ENCODE peak calls at places on chromosomes 3 and 15, in eight cellular contexts. Y is lung; Z is fibroblast of lung; Q is upper lobe of left lung; S is CD8-positive, alpha-beta T cell; I is CD4-positive, alpha-beta T cell; H is breast epithelium; B is heart left ventricle. D is an unnamed sample.

GRCh38 chr3:167837430-167837829 is 101.9 kb downstream of the SERPINI1 start:
- DNase-seq in Y (no peak), Q (no peak), B (no peak), Z (peak; percentile 52), S (no peak), H (no peak), I (no peak), D (no peak)

GRCh38 chr3:148922467-148922866 is 57.4 kb downstream of the CPA3 start:
- DNase-seq in Z (no peak), B (no peak), S (no peak), I (no peak), Q (no peak), H (no peak), Y (no peak), D (no peak)

GRCh38 chr3:58490860-58491501 is 915 bp upstream of the KCTD6 start:
- DNase-seq in H (no peak), B (peak; percentile 45), I (no peak), S (no peak), Y (no peak), Q (peak; percentile 77), Z (no peak), D (no peak)

GRCh38 chr3:186985713-186986364 is 55.5 kb downstream of the ST6GAL1 start:
- DNase-seq in S (no peak), Z (no peak), B (no peak), Q (no peak), Y (no peak), I (no peak), H (no peak), D (peak; percentile 79)

GRCh38 chr3:48466386-48467109 is 20.0 kb downstream of the ATRIP start:
- DNase-seq in B (peak; percentile 48), Y (no peak), Z (no peak), S (peak; percentile 7), I (no peak), Q (peak; percentile 81), H (no peak), D (no peak)

GRCh38 chr3:20648921-20649381 is 462.9 kb upstream of the SGO1 start:
- DNase-seq in H (no peak), S (no peak), Y (no peak), Z (peak; percentile 20), I (no peak), Q (no peak), B (no peak), D (no peak)

GRCh38 chr3:148790841-148791240 is 36.8 kb upstream of the CPB1 start:
- DNase-seq in H (peak; percentile 80), Y (no peak), B (peak; percentile 35), S (no peak), I (no peak), Z (peak; percentile 34), Q (no peak), D (no peak)

GRCh38 chr15:77856718-77857346 is 220.7 kb downstream of the TBC1D2B start:
- DNase-seq in Q (no peak), H (no peak), B (no peak), Y (no peak), S (no peak), I (no peak), Z (no peak), D (no peak)

GRCh38 chr15:92809880-92810361 is 90.2 kb upstream of the CHD2 start:
- DNase-seq in Q (no peak), Y (no peak), I (no peak), H (peak; percentile 50), Z (peak; percentile 61), S (no peak), B (no peak), D (no peak)

GRCh38 chr3:40124918-40125317 is 184.6 kb upstream of the EIF1B start:
- DNase-seq in Z (no peak), I (no peak), Q (no peak), H (no peak), S (no peak), Y (no peak), B (no peak), D (no peak)

GRCh38 chr15:41337631-41338522 is 5.2 kb downstream of the NUSAP1 start:
- DNase-seq in Y (no peak), I (no peak), S (no peak), H (no peak), B (no peak), Q (no peak), Z (no peak), D (no peak)

GRCh38 chr15:52336530-52336929 is 40.9 kb upstream of the MYO5C start:
- DNase-seq in Q (no peak), Y (no peak), B (no peak), I (no peak), S (no peak), H (no peak), Z (no peak), D (no peak)

GRCh38 chr3:133643611-133644010 is 18.1 kb downstream of the TOPBP1 start:
- DNase-seq in Z (no peak), S (no peak), Q (no peak), H (no peak), I (no peak), B (no peak), Y (no peak), D (no peak)

GRCh38 chr3:64122476-64122875 is 99.2 kb upstream of the PSMD6 start:
- DNase-seq in H (peak; percentile 66), I (no peak), Q (no peak), Y (no peak), S (no peak), Z (no peak), B (peak; percentile 70), D (no peak)

GRCh38 chr3:177673105-177673804 is 476.0 kb upstream of the TBL1XR1 start:
- DNase-seq in Y (no peak), H (no peak), I (no peak), B (no peak), Q (no peak), Z (peak; percentile 96), S (no peak), D (no peak)

GRCh38 chr3:134840459-134840858 is 45.4 kb downstream of the EPHB1 start:
- DNase-seq in B (no peak), S (no peak), Y (no peak), H (no peak), I (no peak), Z (no peak), Q (no peak), D (no peak)

GRCh38 chr15:84840741-84841429 is 23.7 kb downstream of the ALPK3 start:
- DNase-seq in Q (peak; percentile 81), Y (peak; percentile 70), S (no peak), I (no peak), H (peak; percentile 67), B (peak; percentile 91), Z (peak; percentile 50), D (no peak)

GRCh38 chr3:183161552-183162345 is 785 bp downstream of the LAMP3 start:
- DNase-seq in Z (peak; percentile 54), Y (no peak), H (peak; percentile 22), Q (peak; percentile 37), S (no peak), B (no peak), I (peak; percentile 2), D (no peak)

GRCh38 chr15:42364529-42364928 is 5.2 kb downstream of the CAPN3 start:
- DNase-seq in I (no peak), Y (no peak), H (no peak), B (peak; percentile 48), Z (no peak), S (no peak), Q (no peak), D (peak; percentile 66)

GRCh38 chr3:42043116-42043796 is 47.9 kb upstream of the TRAK1 start:
- DNase-seq in Z (peak; percentile 80), I (no peak), Y (no peak), Q (no peak), H (no peak), B (peak; percentile 79), S (no peak), D (no peak)

DNA sequence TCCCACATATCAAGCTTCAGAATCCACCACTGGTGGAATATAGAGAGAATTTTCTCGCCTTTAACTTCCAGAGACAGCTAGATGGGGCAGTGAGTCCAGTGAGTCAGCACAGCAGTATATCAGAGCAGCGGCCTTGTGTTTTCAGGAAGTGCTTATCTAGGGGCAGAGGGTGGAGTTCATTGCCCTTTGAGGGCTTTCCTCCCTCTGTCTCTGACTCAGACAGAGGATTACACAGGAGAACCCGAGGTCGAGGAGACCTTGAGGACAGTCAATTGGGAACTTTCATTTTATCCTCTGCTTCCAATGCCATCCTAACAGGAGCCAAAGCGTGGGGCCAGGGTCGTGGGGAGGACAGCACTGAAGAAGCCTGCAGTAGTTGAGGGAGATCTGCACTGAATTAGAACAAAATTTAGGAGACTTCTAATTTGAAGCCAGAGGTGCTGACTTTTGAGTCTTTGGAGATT is 109.6 kb upstream of the UMPS start:
- DNase-seq in I (peak; percentile 6), H (no peak), Q (no peak), Z (peak; percentile 28), B (peak; percentile 35), S (peak; percentile 10), Y (peak; percentile 35), D (no peak)
- TF ChIP-seq CTCF in I (no peak), H (no peak), Q (no peak), Z (no peak), B (no peak), S (no peak), Y (no peak), D (no peak)

GRCh38 chr15:47715856-47716445 is 1.4 kb upstream of the SEMA6D start:
- DNase-seq in S (no peak), I (no peak), H (no peak), Q (no peak), B (peak; percentile 53), Y (no peak), Z (peak; percentile 88), D (no peak)

GRCh38 chr15:47720555-47720954 is 3.2 kb downstream of the SEMA6D start:
- DNase-seq in Z (peak; percentile 23), H (no peak), B (no peak), Q (no peak), S (no peak), Y (no peak), I (no peak), D (no peak)

GRCh38 chr15:47717036-47717611 is at the start of gene SEMA6D:
- DNase-seq in H (peak; percentile 61), Q (peak; percentile 92), S (no peak), I (no peak), Y (peak; percentile 47), B (peak; percentile 89), Z (peak; percentile 93), D (peak; percentile 90)

GRCh38 chr15:47719730-47720129 is 2.4 kb downstream of the SEMA6D start:
- DNase-seq in I (no peak), H (no peak), S (no peak), Z (peak; percentile 8), Q (no peak), Y (no peak), B (no peak), D (no peak)

GRCh38 chr15:47718474-47719440 is 1.5 kb downstream of the SEMA6D start:
- DNase-seq in H (no peak), B (peak; percentile 50), Q (peak; percentile 82), S (no peak), I (no peak), Z (peak; percentile 59), Y (no peak), D (peak; percentile 49)
- TF ChIP-seq CTCF in H (no peak), B (no peak), Q (no peak), S (no peak), I (no peak), Z (no peak), Y (no peak), D (no peak)

GRCh38 chr15:91289324-91289723 is 189.3 kb downstream of the SV2B start:
- DNase-seq in Q (no peak), H (no peak), I (no peak), Z (no peak), Y (no peak), S (no peak), B (no peak), D (peak; percentile 16)
- TF ChIP-seq CTCF in Q (no peak), H (no peak), I (no peak), Z (no peak), Y (no peak), S (no peak), B (no peak), D (peak; percentile 35)

GRCh38 chr15:37698679-37699078 is 235.8 kb upstream of the TMCO5A start:
- DNase-seq in H (no peak), Y (no peak), B (no peak), Q (no peak), I (no peak), S (no peak), Z (no peak), D (no peak)
- TF ChIP-seq CTCF in H (no peak), Y (no peak), B (no peak), Q (no peak), I (no peak), S (no peak), Z (no peak), D (peak; percentile 17)